ENCODE peak calls at places on chromosomes 4 and X, in seven cellular contexts. C is tibial artery; R is CD4-positive, alpha-beta T cell; V is endothelial cell of umbilical vein; T is Peyer's patch; A is epithelial cell of esophagus; F is endodermal cell. W is an unnamed sample.

GRCh38 chr4:177737387-177737965 is 295.2 kb upstream of the AGA start:
- DNase-seq in C (no peak), R (no peak), V (no peak), T (no peak), A (no peak), F (no peak), W (no peak)

GRCh38 chr4:130233377-130234047 is 1137.6 kb downstream of the C4orf33 start:
- DNase-seq in C (no peak), R (no peak), V (no peak), T (no peak), A (no peak), F (no peak), W (peak; percentile 3)

GRCh38 chrX:136147320-136147901 is at the start of gene FHL1:
- DNase-seq in C (peak; percentile 59), R (peak; percentile 47), V (peak; percentile 32), T (peak; percentile 79), A (peak; percentile 41), F (peak; percentile 69), W (peak; percentile 59)

GRCh38 chr4:30718889-30719252 is 1.3 kb upstream of the PCDH7 start:
- DNase-seq in C (no peak), R (no peak), V (peak; percentile 60), T (no peak), A (peak; percentile 50), F (no peak), W (peak; percentile 33)

GRCh38 chr4:168769416-168769815 is 240.6 kb downstream of the CBR4 start:
- DNase-seq in C (no peak), R (no peak), V (peak; percentile 72), T (no peak), A (peak; percentile 69), F (no peak), W (no peak)

GRCh38 chrX:18886344-18887161 is 97.4 kb downstream of the PHKA2 start:
- DNase-seq in C (peak; percentile 85), R (peak; percentile 14), V (peak; percentile 59), T (peak; percentile 87), A (peak; percentile 66), F (peak; percentile 83), W (peak; percentile 80)

GRCh38 chrX:66142351-66142750 is 21.7 kb upstream of the HEPH start:
- DNase-seq in C (no peak), R (no peak), V (no peak), T (no peak), A (no peak), F (no peak), W (no peak)

GRCh38 chrX:40189018-40189417 is 91.3 kb upstream of the BCOR start:
- DNase-seq in C (no peak), R (no peak), V (no peak), T (no peak), A (peak; percentile 70), F (no peak), W (no peak)

GRCh38 chr4:84254537-84254936 is 244.6 kb downstream of the NKX6-1 start:
- DNase-seq in C (no peak), R (no peak), V (no peak), T (no peak), A (no peak), F (no peak), W (no peak)

GRCh38 chrX:122091571-122091970 is 1044.2 kb downstream of the GLUD2 start:
- DNase-seq in C (no peak), R (no peak), V (no peak), T (no peak), A (peak; percentile 71), F (no peak), W (no peak)

GRCh38 chrX:41084360-41085104 is 713 bp upstream of the USP9X start:
- DNase-seq in C (peak; percentile 94), R (peak; percentile 92), V (peak; percentile 97), T (peak; percentile 99), A (peak; percentile 93), F (peak; percentile 99), W (peak; percentile 85)

GRCh38 chrX:45843518-45843917 is 642.8 kb upstream of the DIPK2B start:
- DNase-seq in C (no peak), R (no peak), V (peak; percentile 22), T (no peak), A (peak; percentile 27), F (no peak), W (no peak)
- TF ChIP-seq CTCF in C (no peak), R (peak; percentile 37), V (no peak), T (no peak), A (peak; percentile 17), F (peak; percentile 33), W (no peak)

GRCh38 chrX:85111347-85111746 is 107.7 kb downstream of the APOOL start:
- DNase-seq in C (no peak), R (no peak), V (peak; percentile 4), T (peak; percentile 50), A (peak; percentile 10), F (no peak), W (no peak)
- TF ChIP-seq CTCF in C (peak; percentile 44), R (peak; percentile 51), V (peak; percentile 30), T (peak; percentile 75), A (peak; percentile 58), F (peak; percentile 84), W (peak; percentile 54)

GRCh38 chr4:71545168-71545567 is 206.3 kb downstream of the SLC4A4 start:
- DNase-seq in C (no peak), R (no peak), V (no peak), T (no peak), A (no peak), F (no peak), W (no peak)

GRCh38 chr4:71549516-71550160 is 210.8 kb downstream of the SLC4A4 start:
- DNase-seq in C (no peak), R (no peak), V (no peak), T (no peak), A (no peak), F (no peak), W (no peak)

GRCh38 chr4:71553605-71554004 is 214.8 kb downstream of the SLC4A4 start:
- DNase-seq in C (no peak), R (no peak), V (no peak), T (no peak), A (peak; percentile 59), F (no peak), W (no peak)

GRCh38 chr4:71554025-71554424 is 215.2 kb downstream of the SLC4A4 start:
- DNase-seq in C (no peak), R (no peak), V (no peak), T (no peak), A (no peak), F (no peak), W (no peak)

DNA sequence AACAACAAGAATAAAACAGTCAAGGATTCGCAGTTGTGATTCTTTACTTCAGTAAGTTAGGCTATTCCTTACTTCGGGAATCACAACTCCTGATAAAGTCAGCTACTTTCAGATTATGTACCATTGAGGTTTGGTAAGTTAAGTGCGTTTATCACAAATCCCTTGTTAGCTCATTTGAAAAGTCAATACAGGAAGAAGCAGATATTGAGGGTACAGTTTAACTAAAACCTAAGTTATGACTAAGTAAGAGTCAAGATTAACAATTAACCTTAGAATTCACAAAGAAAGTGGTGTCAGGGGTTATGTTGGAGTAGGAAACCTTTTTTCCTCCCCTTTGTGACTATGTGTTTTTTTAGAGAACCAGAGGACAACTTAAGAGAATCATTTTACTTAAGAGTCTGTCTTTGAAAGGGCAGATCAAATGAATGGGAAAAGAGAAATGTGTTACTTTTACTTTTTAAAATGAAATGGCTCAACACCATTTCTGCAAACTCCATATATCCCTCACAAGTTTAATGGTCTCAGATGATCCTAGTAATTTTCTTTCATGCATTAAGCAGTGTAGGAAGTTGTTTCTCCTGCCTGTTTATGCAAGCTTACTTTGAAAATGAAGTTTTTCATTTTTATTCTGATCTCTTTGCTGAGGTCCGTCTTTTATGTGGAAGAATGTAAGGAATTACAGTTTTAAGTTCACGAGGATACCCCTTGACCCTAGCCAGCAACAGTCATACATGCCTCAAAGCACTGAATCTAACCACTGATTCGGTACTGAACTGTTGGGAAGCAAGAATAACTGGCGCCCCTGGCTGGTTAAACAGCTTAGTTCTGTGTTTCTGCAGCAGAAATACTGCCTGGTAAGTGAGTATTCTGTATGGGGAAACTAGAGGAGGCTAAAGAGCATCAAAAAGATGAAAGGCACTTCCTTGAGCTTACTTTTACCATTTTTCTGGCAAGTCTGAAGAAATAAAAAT is 211.7 kb downstream of the SLC4A4 start:
- DNase-seq in C (no peak), R (no peak), V (no peak), T (no peak), A (peak; percentile 8), F (peak; percentile 52), W (no peak)
- TF ChIP-seq CTCF in C (no peak), R (no peak), V (no peak), T (no peak), A (peak; percentile 4), F (peak; percentile 44), W (no peak)

DNA sequence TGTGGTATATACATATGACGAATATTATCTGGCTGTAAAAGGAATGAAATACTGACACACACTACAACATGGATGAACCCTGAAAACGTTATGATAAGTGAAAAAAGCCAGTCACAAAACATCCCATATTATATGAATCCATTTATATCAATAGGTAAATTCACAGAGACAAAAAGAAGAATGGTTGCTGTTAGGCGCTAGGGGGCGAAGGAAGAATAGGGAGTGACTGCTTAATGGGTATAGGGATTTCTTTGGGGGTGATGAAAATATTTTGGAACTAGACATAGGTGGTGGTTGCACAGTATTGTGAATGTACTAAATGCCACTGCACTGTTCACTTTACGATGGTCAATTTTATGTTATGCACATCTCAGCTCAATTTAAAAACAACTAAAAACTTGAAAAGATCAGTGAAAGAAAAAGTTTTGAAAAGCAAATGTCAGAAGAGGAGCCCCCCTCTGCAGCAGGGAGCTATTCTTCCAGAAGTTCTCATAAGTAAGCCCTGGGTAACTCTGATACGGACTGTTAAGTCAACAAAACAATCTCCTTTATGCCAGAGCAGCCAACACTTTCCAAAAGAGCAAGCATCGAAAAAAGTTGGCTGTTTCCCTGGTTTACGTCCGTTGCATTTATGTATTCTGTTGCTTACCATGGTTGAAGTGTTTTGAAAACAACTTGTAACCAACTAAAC is 96.3 kb upstream of the EGFL6 start:
- DNase-seq in C (no peak), R (no peak), V (peak; percentile 11), T (no peak), A (no peak), F (no peak), W (no peak)
- TF ChIP-seq CTCF in C (no peak), R (no peak), V (no peak), T (no peak), A (no peak), F (peak; percentile 34), W (no peak)

GRCh38 chr4:87965501-87965975 is 10.0 kb upstream of the SPP1 start:
- DNase-seq in C (no peak), R (no peak), V (no peak), T (no peak), A (no peak), F (peak; percentile 72), W (no peak)
- TF ChIP-seq CTCF in C (no peak), R (no peak), V (no peak), T (no peak), A (no peak), F (peak; percentile 50), W (no peak)

DNA sequence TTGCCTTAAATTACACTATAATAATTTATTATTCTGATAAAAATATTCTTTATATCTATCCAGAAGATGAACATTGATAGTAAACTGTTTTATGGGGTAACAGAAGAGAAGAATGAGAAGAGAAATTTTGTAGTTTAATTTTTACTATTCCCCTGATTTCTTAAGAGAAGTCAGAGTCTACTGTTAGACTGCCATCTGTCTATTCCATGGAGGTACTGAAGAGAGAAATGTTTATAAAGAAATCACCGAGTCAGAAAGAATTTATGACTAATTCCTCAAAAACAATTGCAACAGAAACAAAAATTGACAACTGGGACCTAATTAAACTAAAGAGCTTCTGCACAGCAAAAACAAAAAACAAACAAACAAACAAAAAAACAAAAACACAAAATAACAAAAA is 149.9 kb downstream of the FGF16 start:
- DNase-seq in C (no peak), R (no peak), V (peak; percentile 41), T (no peak), A (peak; percentile 33), F (no peak), W (no peak)
- TF ChIP-seq CTCF in C (peak; percentile 42), R (no peak), V (peak; percentile 14), T (peak; percentile 19), A (peak; percentile 35), F (peak; percentile 67), W (no peak)

GRCh38 chr4:1851160-1851559 is 4.8 kb downstream of the LETM1 start:
- DNase-seq in C (no peak), R (no peak), V (no peak), T (no peak), A (no peak), F (no peak), W (no peak)
- TF ChIP-seq CTCF in C (no peak), R (no peak), V (no peak), T (no peak), A (no peak), F (peak; percentile 53), W (no peak)